ENCODE peak calls at places on chromosomes 2 and 18, in four cellular contexts. A is body of pancreas, Y is endothelial cell of umbilical vein, Q is cardiac muscle cell. X is an unnamed sample.
A peak's percentile ranks its signal among the peaks of the same experiment; 100 is the strongest.

GRCh38 chr2:86226069-86226468 is 26.8 kb downstream of the MRPL35 start:
- DNase-seq in Q (no peak), Y (no peak), A (no peak), X (no peak)

GRCh38 chr2:63344575-63345284 is 243.5 kb downstream of the WDPCP start:
- DNase-seq in Y (no peak), Q (no peak), A (no peak), X (no peak)

GRCh38 chr18:51088410-51088809 is 58.4 kb downstream of the SMAD4 start:
- DNase-seq in Q (no peak), A (no peak), Y (no peak), X (no peak)

GRCh38 chr2:120108049-120108448 is 95.2 kb downstream of the EPB41L5 start:
- DNase-seq in A (peak; percentile 65), Y (peak; percentile 97), Q (no peak), X (peak; percentile 85)

GRCh38 chr18:2850816-2851215 is 4.0 kb downstream of the EMILIN2 start:
- DNase-seq in Y (no peak), Q (no peak), A (no peak), X (no peak)

GRCh38 chr2:15432642-15433261 is 128.4 kb downstream of the NBAS start:
- DNase-seq in Y (no peak), Q (no peak), A (no peak), X (no peak)

GRCh38 chr2:181790716-181791649 is 100.5 kb upstream of the ITPRID2 start:
- DNase-seq in Q (no peak), Y (peak; percentile 99), A (no peak), X (peak; percentile 97)

GRCh38 chr2:224778474-224778877 is 62.3 kb upstream of the CCDC195 start:
- DNase-seq in A (peak; percentile 32), Q (peak; percentile 41), Y (peak; percentile 83), X (peak; percentile 81)

GRCh38 chr2:146602856-146603255 is 1242.0 kb upstream of the ACVR2A start:
- DNase-seq in Y (no peak), A (no peak), Q (no peak), X (peak; percentile 68)

GRCh38 chr18:56927795-56928194 is 219.1 kb upstream of the BOD1L2 start:
- DNase-seq in A (no peak), Q (no peak), Y (no peak), X (no peak)

GRCh38 chr2:107072150-107072940 is 186.4 kb upstream of the ST6GAL2 start:
- DNase-seq in Y (no peak), Q (no peak), A (no peak), X (peak; percentile 69)

GRCh38 chr2:5227062-5227699 is 465.0 kb upstream of the SOX11 start:
- DNase-seq in Y (no peak), Q (no peak), A (no peak), X (peak; percentile 84)

GRCh38 chr2:72143441-72144356 is 4.0 kb downstream of the CYP26B1 start:
- DNase-seq in A (no peak), Y (peak; percentile 11), Q (peak; percentile 37), X (no peak)

GRCh38 chr2:70080597-70081200 is 6.6 kb upstream of the PCBP1 start:
- DNase-seq in Y (no peak), Q (no peak), A (no peak), X (no peak)

GRCh38 chr2:203636896-203637818 is 69.3 kb upstream of the CD28 start:
- DNase-seq in Q (no peak), Y (peak; percentile 47), A (no peak), X (peak; percentile 48)

GRCh38 chr2:7567646-7568045 is 650.4 kb downstream of the RNF144A start:
- DNase-seq in Q (peak; percentile 5), A (no peak), Y (no peak), X (no peak)

GRCh38 chr18:79934311-79935097 is 16.9 kb downstream of the SLC66A2 start:
- DNase-seq in Q (peak; percentile 53), A (no peak), Y (no peak), X (peak; percentile 60)

GRCh38 chr2:103401621-103402020 is 639.8 kb downstream of the TMEM182 start:
- DNase-seq in Y (no peak), Q (peak; percentile 59), A (peak; percentile 13), X (peak; percentile 78)

GRCh38 chr18:61992923-61993322 is 100.1 kb upstream of the RNF152 start:
- DNase-seq in Y (no peak), A (no peak), Q (no peak), X (peak; percentile 85)

GRCh38 chr18:42183746-42184145 is 228.7 kb downstream of the PIK3C3 start:
- DNase-seq in Y (no peak), Q (no peak), A (no peak), X (peak; percentile 52)

GRCh38 chr2:55138546-55139288 is 88.5 kb upstream of the RTN4 start:
- DNase-seq in Y (no peak), A (no peak), Q (no peak), X (no peak)

GRCh38 chr18:12359515-12359927 is 17.5 kb downstream of the AFG3L2 start:
- DNase-seq in A (no peak), Y (peak; percentile 39), Q (no peak), X (peak; percentile 73)

DNA sequence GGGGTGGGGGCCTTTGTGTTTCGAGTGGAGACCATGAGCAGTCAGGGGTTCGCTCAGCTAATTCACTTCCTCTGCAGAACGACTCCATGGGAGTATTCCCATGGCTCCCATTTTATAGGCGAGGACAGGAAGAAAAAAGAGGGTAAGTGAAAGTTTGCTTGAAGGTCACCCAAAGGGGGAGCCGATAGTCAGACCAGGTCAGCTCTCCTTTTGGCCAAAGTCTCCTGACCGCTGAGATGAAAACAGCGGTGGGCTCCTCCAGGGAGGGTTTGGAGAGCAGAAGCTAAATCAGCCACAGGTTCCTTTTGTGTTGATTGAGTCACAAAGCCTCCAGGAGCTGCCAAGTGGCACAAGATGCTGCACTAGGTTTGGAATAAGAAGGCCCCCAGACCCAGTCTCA is 34.1 kb upstream of the CTAGE1 start:
- DNase-seq in Y (peak; percentile 29), Q (peak; percentile 56), A (no peak), X (no peak)
- TF ChIP-seq CTCF in Y (no peak), Q (no peak), A (no peak), X (no peak)

DNA sequence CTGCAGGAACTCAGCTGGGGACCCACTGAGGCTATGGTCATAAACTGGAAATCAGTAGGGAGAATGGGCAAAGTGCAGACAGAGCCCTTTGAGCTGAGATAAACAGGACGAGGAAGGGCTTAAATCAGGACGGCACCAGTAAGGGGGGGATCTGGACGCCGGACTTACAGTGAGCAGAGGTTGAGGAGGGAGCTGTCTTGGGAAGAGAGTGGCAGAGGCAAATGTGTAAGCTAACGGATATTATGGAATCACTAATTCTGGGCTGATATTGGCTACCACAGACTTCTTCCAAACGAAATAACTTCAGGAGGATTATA is 540 bp downstream of the CYP27A1 start:
- DNase-seq in Y (no peak), Q (peak; percentile 46), A (peak; percentile 12), X (peak; percentile 26)
- H3K4me3 ChIP-seq in Y (peak overlapping the region; percentile 66), Q (peak overlapping the region; percentile 45), A (peak overlapping the region; percentile 46), X (peak overlapping the region; percentile 70)

GRCh38 chr18:21242141-21243040 is at the start of gene GREB1L:
- DNase-seq in Y (peak; percentile 26), Q (peak; percentile 87), A (peak; percentile 29), X (peak; percentile 29)
- TF ChIP-seq CTCF in Y (no peak), Q (no peak), A (peak; percentile 7), X (no peak)

GRCh38 chr2:162125138-162125537 is 26.9 kb downstream of the GCG start:
- DNase-seq in A (no peak), Y (no peak), Q (peak; percentile 6), X (no peak)

GRCh38 chr2:162127422-162127821 is 24.6 kb downstream of the GCG start:
- DNase-seq in Y (no peak), Q (no peak), A (no peak), X (no peak)

GRCh38 chr2:162123806-162124758 is 28.0 kb downstream of the GCG start:
- DNase-seq in Q (peak; percentile 73), A (no peak), Y (peak; percentile 70), X (peak; percentile 81)

GRCh38 chr2:162126145-162126926 is 25.7 kb downstream of the GCG start:
- DNase-seq in Q (no peak), A (no peak), Y (peak; percentile 57), X (no peak)
- H3K4me3 ChIP-seq in Q (no peak overlapping the region), A (no peak overlapping the region), Y (no peak overlapping the region), X (no peak overlapping the region)

GRCh38 chr2:199940373-199940772 is 14.9 kb downstream of the TYW5 start:
- DNase-seq in Q (no peak), Y (peak; percentile 31), A (no peak), X (peak; percentile 55)
- TF ChIP-seq CTCF in Q (peak; percentile 22), Y (no peak), A (peak; percentile 10), X (peak; percentile 38)

DNA sequence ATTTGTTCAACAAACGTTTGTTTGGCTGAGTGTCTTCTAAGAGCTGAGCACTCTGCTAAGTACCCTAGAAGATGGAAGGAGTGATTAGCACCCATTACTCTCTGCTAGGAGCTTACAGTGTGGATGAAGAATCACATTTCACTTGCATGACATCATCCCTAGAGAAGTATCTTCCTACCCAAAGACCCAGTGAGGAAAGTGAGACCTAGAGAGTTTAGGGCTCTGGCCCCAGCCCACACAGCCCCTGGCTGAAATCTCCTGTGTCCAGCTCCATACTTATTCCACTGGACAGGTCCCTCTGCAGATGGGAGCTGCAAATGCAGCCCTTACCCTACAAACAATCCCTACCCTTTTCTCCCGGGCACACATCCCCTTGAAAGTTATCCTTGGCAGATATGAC is 26.8 kb upstream of the EPAS1 start:
- DNase-seq in Q (no peak), Y (no peak), A (no peak), X (peak; percentile 60)
- H3K4me3 ChIP-seq in Q (no peak overlapping the region), Y (no peak overlapping the region), A (no peak overlapping the region), X (no peak overlapping the region)

DNA sequence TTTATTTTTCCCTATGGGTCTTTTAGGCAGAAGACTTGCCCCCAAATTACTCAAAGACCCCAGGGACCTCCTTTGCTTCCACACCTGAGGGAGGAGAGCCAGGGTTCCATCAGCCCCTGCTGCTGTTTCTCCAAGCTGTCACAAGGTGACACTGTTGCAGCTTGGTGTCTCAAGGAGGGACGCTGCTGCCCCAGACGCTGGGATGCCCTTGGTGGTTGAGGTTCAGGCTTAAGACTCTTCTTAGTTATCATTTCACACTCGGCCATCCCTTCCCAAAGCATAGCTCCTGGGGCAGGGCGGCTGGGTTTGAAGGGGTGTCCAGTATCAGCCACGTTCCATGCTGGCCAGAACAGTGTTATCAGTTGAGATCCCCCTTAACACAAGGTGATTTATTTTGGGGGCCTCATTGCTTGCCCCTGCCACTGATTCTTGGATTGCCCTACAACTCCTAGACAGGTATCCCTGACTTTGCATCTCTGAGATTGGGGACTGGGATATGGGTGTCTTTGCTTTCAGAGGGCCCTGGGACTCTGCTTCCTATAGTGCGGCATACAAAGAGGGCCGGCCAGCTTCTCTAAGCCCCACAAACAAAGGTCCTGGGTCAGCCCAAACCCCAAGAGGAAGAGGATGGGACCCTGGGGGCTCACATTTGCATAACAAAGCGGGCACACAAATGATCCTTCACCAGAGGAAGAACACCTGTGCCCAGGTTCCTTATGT is 22.7 kb downstream of the GPR55 start:
- DNase-seq in Y (no peak), A (no peak), Q (peak; percentile 58), X (peak; percentile 86)
- TF ChIP-seq CTCF in Y (peak; percentile 59), A (no peak), Q (peak; percentile 93), X (peak; percentile 97)

DNA sequence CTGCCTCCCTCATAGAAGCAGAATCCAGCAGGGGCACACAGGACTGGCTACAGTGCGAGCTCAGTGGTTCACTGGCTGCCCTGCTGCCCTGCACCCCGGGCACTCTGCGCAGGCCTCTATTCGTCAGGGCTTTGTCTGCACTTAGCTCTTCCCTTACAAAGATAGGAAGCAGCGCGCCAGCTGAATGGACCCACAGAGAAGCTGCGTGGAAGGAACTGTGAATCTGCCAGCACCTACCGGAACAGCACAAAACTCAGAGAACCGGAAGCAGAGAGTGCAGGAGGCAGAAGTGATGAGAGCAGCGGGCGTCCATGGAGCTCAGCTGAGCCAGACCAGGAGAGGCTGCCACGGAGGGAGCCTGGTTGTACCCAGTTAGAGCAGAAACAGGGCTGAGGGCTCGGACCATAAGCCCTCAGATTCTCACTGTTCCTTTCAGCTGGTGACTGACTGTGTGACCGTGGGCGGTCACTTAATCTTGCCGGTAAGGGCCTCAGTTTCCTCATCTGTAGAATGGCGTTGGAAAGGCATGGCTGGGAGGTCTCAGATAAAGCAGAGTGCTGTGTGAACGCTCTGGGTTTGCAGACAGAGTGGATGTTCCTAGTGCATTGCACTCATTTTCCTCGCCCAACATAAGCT is 23.1 kb upstream of the SLC66A3 start:
- DNase-seq in A (no peak), Y (no peak), Q (no peak), X (no peak)
- H3K4me3 ChIP-seq in A (no peak overlapping the region), Y (no peak overlapping the region), Q (no peak overlapping the region), X (no peak overlapping the region)

X was measured in choroid plexus epithelial cell.